ENCODE peak calls at places on chromosomes 12 and 14, in six cellular contexts. Q, G, Z, S, L and I are unnamed samples.
A peak's percentile ranks its signal among the peaks of the same experiment; 100 is the strongest.

GRCh38 chr12:52659395-52659794 is 7.4 kb upstream of the KRT2 start:
- DNase-seq in S (no peak), L (peak; percentile 37), Z (no peak), G (no peak), Q (no peak), I (no peak)

GRCh38 chr12:57621497-57622292 is 10.5 kb downstream of the ARHGEF25 start:
- DNase-seq in S (peak; percentile 50), Z (peak; percentile 70), L (peak; percentile 77), G (no peak), Q (peak; percentile 83), I (peak; percentile 68)

GRCh38 chr12:6915023-6915788 is 826 bp downstream of the ENO2 start:
- DNase-seq in Z (no peak), Q (no peak), L (no peak), S (peak; percentile 65), G (peak; percentile 34), I (peak; percentile 54)

GRCh38 chr12:11741434-11742092 is 92.1 kb downstream of the ETV6 start:
- DNase-seq in G (peak; percentile 66), L (peak; percentile 52), Z (no peak), Q (no peak), S (no peak), I (no peak)

GRCh38 chr12:27284751-27285150 is 40.7 kb downstream of the STK38L start:
- DNase-seq in Q (peak; percentile 29), L (no peak), G (peak; percentile 69), S (no peak), Z (no peak), I (no peak)

GRCh38 chr12:92445253-92446081 is 257.3 kb upstream of the PLEKHG7 start:
- DNase-seq in G (no peak), Z (no peak), Q (peak; percentile 40), L (peak; percentile 63), S (no peak), I (no peak)

GRCh38 chr12:41287500-41287899 is 99.4 kb downstream of the PDZRN4 start:
- DNase-seq in S (no peak), Q (no peak), L (no peak), Z (no peak), G (no peak), I (no peak)

GRCh38 chr14:90870950-90871604 is 54.8 kb upstream of the TTC7B start:
- DNase-seq in L (no peak), S (no peak), G (no peak), Z (no peak), Q (no peak), I (no peak)

GRCh38 chr12:2119266-2119665 is 66.5 kb downstream of the CACNA1C start:
- DNase-seq in S (no peak), Z (no peak), G (no peak), L (no peak), Q (no peak), I (no peak)

GRCh38 chr12:17239874-17240273 is 633.9 kb upstream of the LMO3 start:
- DNase-seq in Q (no peak), Z (no peak), L (no peak), G (no peak), S (no peak), I (no peak)

GRCh38 chr12:114045333-114045732 is 79.2 kb upstream of the RBM19 start:
- DNase-seq in L (no peak), Q (no peak), Z (no peak), G (no peak), S (no peak), I (no peak)

GRCh38 chr12:75939016-75939642 is 92.4 kb downstream of the PHLDA1 start:
- DNase-seq in Z (no peak), G (no peak), L (no peak), S (no peak), Q (no peak), I (no peak)

GRCh38 chr12:85089792-85090191 is 53.6 kb downstream of the LRRIQ1 start:
- DNase-seq in Q (no peak), G (no peak), Z (no peak), S (no peak), L (no peak), I (no peak)

GRCh38 chr12:19909418-19909817 is 458.9 kb upstream of the PDE3A start:
- DNase-seq in Z (no peak), G (no peak), Q (no peak), S (no peak), L (no peak), I (no peak)

GRCh38 chr12:795305-795704 is 42.9 kb downstream of the WNK1 start:
- DNase-seq in G (peak; percentile 82), Q (no peak), Z (peak; percentile 84), L (no peak), S (no peak), I (peak; percentile 85)